ENCODE peak calls at places on chromosomes 2 and 18, in four cellular contexts. L is GM12891, F is erythroblast, P is dorsolateral prefrontal cortex. O is an unnamed sample.

GRCh38 chr18:49021076-49021432 is 70.3 kb upstream of the SMAD7 start:
- DNase-seq in L (no peak), F (no peak), P (peak), O (no peak)

GRCh38 chr2:42906557-42907380 is 114.4 kb upstream of the HAAO start:
- DNase-seq in L (no peak), F (no peak), P (no peak), O (no peak)

GRCh38 chr2:144219979-144220378 is 299.9 kb downstream of the ZEB2 start:
- DNase-seq in L (no peak), F (no peak), P (no peak), O (no peak)

GRCh38 chr2:100822587-100823248 is 2.8 kb downstream of the NPAS2 start:
- DNase-seq in L (no peak), F (no peak), P (no peak), O (no peak)

GRCh38 chr18:12606592-12607315 is 51.2 kb downstream of the SPIRE1 start:
- DNase-seq in L (no peak), F (peak), P (no peak), O (no peak)

GRCh38 chr2:10057231-10058107 is 14.1 kb downstream of the KLF11 start:
- DNase-seq in L (no peak), F (peak), P (no peak), O (peak)

GRCh38 chr18:10398571-10398970 is 55.9 kb upstream of the APCDD1 start:
- DNase-seq in L (no peak), F (no peak), P (no peak), O (no peak)

GRCh38 chr2:59993721-59994120 is 559.7 kb downstream of the BCL11A start:
- DNase-seq in L (no peak), F (no peak), P (no peak), O (no peak)

GRCh38 chr2:69271831-69272257 is 115.2 kb downstream of the GFPT1 start:
- DNase-seq in L (no peak), F (no peak), P (no peak), O (no peak)

GRCh38 chr2:40371525-40372277 is 80.2 kb downstream of the SLC8A1 start:
- DNase-seq in L (no peak), F (no peak), P (no peak), O (no peak)

GRCh38 chr2:70646429-70646828 is 92.8 kb upstream of the TGFA start:
- DNase-seq in L (no peak), F (no peak), P (no peak), O (no peak)

GRCh38 chr2:103875111-103875510 is 978.8 kb upstream of the POU3F3 start:
- DNase-seq in L (no peak), F (no peak), P (no peak), O (no peak)

GRCh38 chr2:102449370-102449974 is 23.6 kb upstream of the SLC9A4 start:
- DNase-seq in L (peak), F (peak), P (no peak), O (no peak)

GRCh38 chr2:240123821-240124650 is 12.1 kb downstream of the COPS9 start:
- DNase-seq in L (no peak), F (no peak), P (no peak), O (no peak)

GRCh38 chr2:110105608-110106467 is 9.8 kb downstream of the MALL start:
- DNase-seq in L (no peak), F (no peak), P (no peak), O (peak)

GRCh38 chr2:236499691-236500573 is 69.7 kb upstream of the ACKR3 start:
- DNase-seq in L (no peak), F (no peak), P (no peak), O (no peak)